ENCODE peak calls at places on chromosomes 5 and 9, in six cellular contexts. U is AG20443; R is CMK; L is CD8-positive, alpha-beta memory T cell; M is AML-193; O is heart right ventricle. N is an unnamed sample.

GRCh38 chr5:154401355-154401754 is 44.4 kb upstream of the SAP30L start:
- DNase-seq in L (no peak), R (no peak), O (no peak), M (no peak), U (no peak), N (no peak)

GRCh38 chr5:92548351-92548750 is 1032.7 kb downstream of the NR2F1-AS1 start:
- DNase-seq in M (no peak), O (no peak), L (no peak), U (no peak), R (no peak), N (no peak)

GRCh38 chr5:36357391-36357790 is 55.7 kb upstream of the RANBP3L start:
- DNase-seq in R (no peak), M (no peak), L (no peak), O (no peak), U (peak; percentile 70), N (no peak)

GRCh38 chr9:33517373-33517772 is 6.7 kb upstream of the ANKRD18B start:
- DNase-seq in U (peak; percentile 51), R (no peak), L (no peak), M (peak; percentile 32), O (no peak), N (no peak)

GRCh38 chr5:106874974-106875373 is 795.8 kb downstream of the EFNA5 start:
- DNase-seq in U (no peak), R (no peak), M (no peak), L (no peak), O (no peak), N (no peak)

GRCh38 chr9:61670616-61671015 is 480.8 kb downstream of the SPATA31A7 start:
- DNase-seq in M (no peak), L (no peak), U (peak; percentile 1), R (no peak), O (no peak), N (no peak)

GRCh38 chr5:40441733-40442132 is 238.0 kb upstream of the PTGER4 start:
- DNase-seq in O (no peak), L (no peak), R (no peak), M (no peak), U (no peak), N (no peak)

GRCh38 chr5:50325237-50325832 is 115.8 kb downstream of the EMB start:
- DNase-seq in M (peak; percentile 23), L (no peak), O (no peak), U (peak; percentile 27), R (peak; percentile 9), N (no peak)

GRCh38 chr9:135770771-135771170 is 68.8 kb downstream of the KCNT1 start:
- DNase-seq in R (no peak), L (no peak), M (no peak), U (no peak), O (no peak), N (no peak)

GRCh38 chr5:66306844-66307315 is 162.8 kb downstream of the SREK1 start:
- DNase-seq in O (no peak), L (no peak), M (no peak), R (no peak), U (no peak), N (no peak)

GRCh38 chr5:172713809-172714490 is 57.0 kb downstream of the DUSP1 start:
- DNase-seq in M (no peak), R (no peak), U (no peak), L (no peak), O (no peak), N (no peak)

GRCh38 chr9:133943036-133943780 is 48.9 kb downstream of the VAV2 start:
- DNase-seq in L (no peak), M (no peak), U (no peak), O (no peak), R (no peak), N (no peak)

GRCh38 chr5:158952951-158953350 is 146.8 kb downstream of the EBF1 start:
- DNase-seq in U (no peak), M (no peak), R (no peak), O (no peak), L (no peak), N (no peak)

GRCh38 chr5:164002653-164003052 is 497.2 kb downstream of the MAT2B start:
- DNase-seq in M (no peak), O (no peak), U (peak; percentile 6), R (no peak), L (no peak), N (peak; percentile 35)

GRCh38 chr9:89821081-89821480 is 216.3 kb downstream of the GADD45G start:
- DNase-seq in U (no peak), O (no peak), M (no peak), R (no peak), L (no peak), N (no peak)

N was measured in kidney epithelial cell.